ENCODE peak calls at places on chromosomes 12 and 14, in seven cellular contexts. S, M, R, D, L, J and E are unnamed samples.

GRCh38 chr12:94676011-94676709 is 25.8 kb upstream of the TMCC3 start:
- DNase-seq in S (no peak), M (no peak), R (no peak), D (no peak), L (no peak), J (no peak), E (no peak)

GRCh38 chr14:79730911-79731310 is 480.4 kb downstream of the DIO2 start:
- DNase-seq in S (no peak), M (no peak), R (no peak), D (no peak), L (no peak), J (no peak), E (no peak)

GRCh38 chr12:121918679-121919038 is 267 bp downstream of the CFAP251 start:
- DNase-seq in S (no peak), M (no peak), R (peak; percentile 16), D (no peak), L (no peak), J (no peak), E (peak; percentile 91)

GRCh38 chr12:120538281-120539156 is 4.4 kb downstream of the RNF10 start:
- DNase-seq in S (peak; percentile 36), M (peak; percentile 68), R (no peak), D (no peak), L (peak; percentile 72), J (peak; percentile 94), E (peak; percentile 55)

GRCh38 chr12:92509156-92509758 is 193.5 kb upstream of the PLEKHG7 start:
- DNase-seq in S (no peak), M (no peak), R (no peak), D (no peak), L (no peak), J (peak; percentile 40), E (no peak)

GRCh38 chr12:115619889-115620288 is 657.6 kb downstream of the MED13L start:
- DNase-seq in S (no peak), M (no peak), R (no peak), D (no peak), L (no peak), J (no peak), E (no peak)

GRCh38 chr12:109678732-109679131 is 34.9 kb upstream of the FAM222A start:
- DNase-seq in S (no peak), M (no peak), R (peak; percentile 53), D (no peak), L (no peak), J (no peak), E (no peak)

GRCh38 chr12:93376436-93377251 is 1.1 kb upstream of the NUDT4 start:
- DNase-seq in S (peak; percentile 28), M (peak; percentile 43), R (peak; percentile 81), D (peak; percentile 62), L (peak; percentile 71), J (peak; percentile 21), E (no peak)

GRCh38 chr12:93006655-93007208 is 77.6 kb upstream of the EEA1 start:
- DNase-seq in S (no peak), M (no peak), R (no peak), D (no peak), L (no peak), J (no peak), E (no peak)

GRCh38 chr14:52879958-52880357 is 70.9 kb downstream of the FERMT2 start:
- DNase-seq in S (no peak), M (no peak), R (no peak), D (no peak), L (peak; percentile 12), J (peak; percentile 9), E (no peak)

GRCh38 chr14:19878029-19878642 is 3.2 kb downstream of the OR4K2 start:
- DNase-seq in S (peak; percentile 36), M (no peak), R (no peak), D (no peak), L (peak; percentile 11), J (peak; percentile 67), E (peak; percentile 82)

DNA sequence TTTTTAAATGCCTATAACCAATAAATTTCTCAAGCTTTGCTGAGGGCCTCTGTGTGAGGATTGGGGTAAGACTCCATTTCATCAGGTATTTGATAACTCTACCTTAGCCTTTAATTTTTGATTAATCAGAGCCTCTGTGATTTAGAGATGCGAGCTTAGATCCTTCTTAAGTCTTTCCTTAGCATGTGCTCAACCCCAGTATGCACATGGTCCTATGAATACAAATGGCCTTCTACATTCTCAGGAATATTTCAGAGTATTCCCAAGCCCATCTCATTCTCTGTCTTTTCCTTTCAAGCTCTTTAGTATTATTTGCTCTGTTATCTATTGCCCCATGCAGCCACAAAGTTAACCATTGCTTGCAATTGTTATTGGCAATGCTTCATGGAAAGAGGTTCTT is 1407.7 kb downstream of the LRFN5 start:
- DNase-seq in S (no peak), M (no peak), R (no peak), D (no peak), L (no peak), J (no peak), E (no peak)
- H3K9me3 ChIP-seq in S (peaks cover 4% of the 10 kb centered on the region), M (peaks cover 2% of the 10 kb centered on the region), R (peaks cover 3% of the 10 kb centered on the region), D (no peaks in the 10 kb centered on the region), L (no peaks in the 10 kb centered on the region), J (peaks cover 5% of the 10 kb centered on the region), E (peaks cover 40% of the 10 kb centered on the region)

GRCh38 chr12:102093319-102093718 is 26.6 kb downstream of the NUP37 start:
- DNase-seq in S (no peak), M (no peak), R (no peak), D (no peak), L (peak; percentile 53), J (no peak), E (no peak)

GRCh38 chr12:102096855-102097254 is 23.1 kb downstream of the NUP37 start:
- DNase-seq in S (no peak), M (no peak), R (no peak), D (no peak), L (no peak), J (no peak), E (no peak)

GRCh38 chr12:102095677-102096263 is 24.1 kb downstream of the NUP37 start:
- DNase-seq in S (peak; percentile 31), M (peak; percentile 41), R (peak; percentile 5), D (no peak), L (peak; percentile 55), J (peak; percentile 51), E (peak; percentile 69)
- H3K4me2 ChIP-seq in S (no peak overlapping the region), M (no peak overlapping the region), R (no peak overlapping the region), D (no peak overlapping the region), L (no peak overlapping the region), J (no peak overlapping the region), E (no peak overlapping the region)

GRCh38 chr14:22640192-22640591 is 4.0 kb downstream of the OR6J1 start:
- DNase-seq in S (no peak), M (no peak), R (no peak), D (no peak), L (no peak), J (no peak), E (no peak)

GRCh38 chr14:22646570-22647254 is 2.6 kb upstream of the OR6J1 start:
- DNase-seq in S (peak; percentile 27), M (peak; percentile 82), R (no peak), D (no peak), L (peak; percentile 83), J (peak; percentile 91), E (no peak)

GRCh38 chr14:22644305-22644635 is at the start of gene OR6J1:
- DNase-seq in S (no peak), M (no peak), R (no peak), D (no peak), L (no peak), J (no peak), E (no peak)

DNA sequence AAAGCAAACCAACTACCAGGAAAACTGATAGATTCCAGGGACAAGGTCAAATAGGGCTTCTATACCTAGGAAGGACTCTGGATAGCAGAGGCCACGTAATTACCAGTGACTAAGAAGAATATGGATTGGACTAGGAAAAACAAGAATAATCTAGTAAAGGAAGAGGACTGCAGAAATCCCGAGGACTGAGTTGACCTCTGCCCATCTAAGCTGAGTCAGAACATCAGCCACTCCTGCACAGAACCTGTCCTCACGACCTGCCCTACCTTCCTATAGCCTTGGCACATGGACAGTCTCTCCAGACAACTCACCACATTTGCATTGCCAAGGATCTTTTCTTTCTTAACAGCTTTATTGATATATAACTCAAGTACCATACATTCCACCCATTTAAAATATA is 2.3 kb downstream of the OR6J1 start:
- DNase-seq in S (peak; percentile 50), M (peak; percentile 66), R (no peak), D (no peak), L (peak; percentile 9), J (peak; percentile 67), E (no peak)
- H3K9me3 ChIP-seq in S (no peaks in the 10 kb centered on the region), M (no peaks in the 10 kb centered on the region), R (no peaks in the 10 kb centered on the region), D (no peaks in the 10 kb centered on the region), L (no peaks in the 10 kb centered on the region), J (no peaks in the 10 kb centered on the region), E (no peaks in the 10 kb centered on the region)

DNA sequence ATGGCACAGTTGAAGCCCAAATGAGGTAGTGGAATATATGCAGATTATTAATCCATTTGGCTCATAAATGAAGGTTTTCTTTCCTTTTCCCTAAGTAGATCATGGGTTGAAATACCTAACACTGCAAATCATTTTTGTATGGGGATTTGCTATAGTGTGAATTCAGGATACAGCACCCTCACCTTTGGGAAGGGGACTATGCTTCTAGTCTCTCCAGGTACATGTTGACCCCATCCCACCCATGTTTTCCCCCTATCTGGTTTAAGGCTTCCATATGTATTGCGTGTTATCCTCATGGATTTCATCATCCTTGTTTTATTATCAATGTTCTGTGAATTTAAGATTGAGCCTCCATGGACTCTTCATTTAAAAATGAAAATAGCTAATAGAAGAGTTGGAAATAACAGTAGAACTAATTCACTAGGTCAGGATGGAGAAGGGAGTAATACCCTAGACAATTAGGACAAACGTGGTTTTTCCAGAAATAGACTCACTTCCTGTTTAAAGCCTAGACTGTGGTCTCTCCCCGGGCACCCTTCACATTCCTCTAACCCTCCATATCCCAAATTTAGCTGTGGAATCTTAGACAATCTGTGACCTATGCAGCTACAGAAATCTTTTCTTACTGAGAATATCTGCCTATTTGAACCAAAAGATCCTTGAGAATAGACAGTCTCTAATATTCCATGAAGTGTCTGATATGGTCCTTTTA is 56.5 kb downstream of the DAD1 start:
- DNase-seq in S (no peak), M (no peak), R (no peak), D (no peak), L (peak; percentile 52), J (no peak), E (no peak)
- H3K4me2 ChIP-seq in S (no peak overlapping the region), M (no peak overlapping the region), R (no peak overlapping the region), D (no peak overlapping the region), L (peak overlapping the region; percentile 8), J (no peak overlapping the region), E (no peak overlapping the region)

DNA sequence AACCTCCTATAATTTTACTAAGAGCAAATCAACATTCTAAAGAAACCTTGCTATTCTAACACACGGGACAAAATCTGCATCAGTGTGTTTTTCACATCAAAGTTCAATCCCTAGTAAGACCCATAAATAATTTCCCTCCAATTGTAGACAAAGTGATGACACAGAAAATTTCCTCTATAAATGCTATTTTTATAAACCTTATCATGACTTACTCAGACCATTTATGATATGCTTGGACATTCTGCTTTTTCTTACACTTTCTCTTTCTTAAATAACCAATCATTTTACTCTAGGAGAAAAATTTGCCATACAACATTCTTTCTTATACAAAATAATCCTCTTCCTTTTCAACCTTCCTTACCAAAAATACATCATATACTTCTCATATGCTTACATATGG is 67.0 kb downstream of the SDR9C7 start:
- DNase-seq in S (no peak), M (no peak), R (no peak), D (no peak), L (no peak), J (peak; percentile 3), E (no peak)
- H3K9me3 ChIP-seq in S (peaks cover 58% of the 10 kb centered on the region), M (peaks cover 20% of the 10 kb centered on the region), R (peaks cover 45% of the 10 kb centered on the region), D (peaks cover 42% of the 10 kb centered on the region), L (no peaks in the 10 kb centered on the region), J (peaks cover 47% of the 10 kb centered on the region), E (peaks cover 50% of the 10 kb centered on the region)

GRCh38 chr14:72305555-72305954 is 373.3 kb downstream of the RGS6 start:
- DNase-seq in S (no peak), M (no peak), R (no peak), D (no peak), L (no peak), J (no peak), E (no peak)

GRCh38 chr14:72315720-72316119 is 383.5 kb downstream of the RGS6 start:
- DNase-seq in S (no peak), M (no peak), R (no peak), D (no peak), L (no peak), J (no peak), E (no peak)

GRCh38 chr14:72311116-72311515 is 378.9 kb downstream of the RGS6 start:
- DNase-seq in S (no peak), M (no peak), R (no peak), D (no peak), L (no peak), J (no peak), E (no peak)
- H3K4me2 ChIP-seq in S (no peak overlapping the region), M (no peak overlapping the region), R (no peak overlapping the region), D (no peak overlapping the region), L (no peak overlapping the region), J (no peak overlapping the region), E (no peak overlapping the region)